ENCODE peak calls at places on chromosomes 3 and 15, in eight cellular contexts. N is GOT3; R is activated gamma-delta T cell; P is amniotic stem cell; Z is NCI-H345; D is activated CD4-positive, alpha-beta T cell treated with anti-CD3 and anti-CD28 coated beads, Interleukin-2, amount 50 U/mL, for 48 hours; J is cardiac fibroblast; W is retina. K is an unnamed sample.

GRCh38 chr3:187264051-187264450 is 27.5 kb downstream of the MASP1 start:
- DNase-seq in N (no peak), R (no peak), P (peak; percentile 44), Z (no peak), D (no peak), J (peak; percentile 81), W (no peak), K (no peak)

GRCh38 chr15:78034495-78035191 is 42.9 kb downstream of the TBC1D2B start:
- DNase-seq in N (no peak), R (peak; percentile 21), P (no peak), Z (no peak), D (peak; percentile 89), J (peak; percentile 22), W (no peak), K (no peak)

GRCh38 chr3:64321747-64322146 is 96.5 kb upstream of the PRICKLE2 start:
- DNase-seq in N (no peak), R (no peak), P (peak; percentile 70), Z (no peak), D (no peak), J (peak; percentile 82), W (no peak), K (no peak)

GRCh38 chr3:148758303-148758884 is 60.7 kb downstream of the AGTR1 start:
- DNase-seq in N (no peak), R (no peak), P (no peak), Z (no peak), D (no peak), J (no peak), W (no peak), K (no peak)

GRCh38 chr3:23159929-23160328 is 43.2 kb upstream of the UBE2E2 start:
- DNase-seq in N (no peak), R (no peak), P (peak; percentile 94), Z (peak; percentile 10), D (no peak), J (peak; percentile 92), W (no peak), K (no peak)

GRCh38 chr3:150149651-150150051 is 179.0 kb upstream of the PFN2 start:
- DNase-seq in N (no peak), R (no peak), P (peak; percentile 69), Z (peak; percentile 63), D (no peak), J (peak; percentile 96), W (peak; percentile 55), K (no peak)

GRCh38 chr3:31289592-31289991 is 243.1 kb upstream of the STT3B start:
- DNase-seq in N (no peak), R (no peak), P (no peak), Z (no peak), D (no peak), J (no peak), W (no peak), K (no peak)

GRCh38 chr3:46059432-46059831 is 32.1 kb upstream of the XCR1 start:
- DNase-seq in N (no peak), R (no peak), P (no peak), Z (no peak), D (no peak), J (no peak), W (no peak), K (no peak)

GRCh38 chr3:141095546-141095937 is 44.4 kb downstream of the SPSB4 start:
- DNase-seq in N (no peak), R (no peak), P (no peak), Z (no peak), D (no peak), J (no peak), W (no peak), K (no peak)

GRCh38 chr3:117104792-117105191 is 395.2 kb downstream of the TUSC7 start:
- DNase-seq in N (no peak), R (no peak), P (no peak), Z (no peak), D (no peak), J (peak; percentile 20), W (no peak), K (no peak)

GRCh38 chr3:14806641-14807263 is 12.0 kb upstream of the FGD5 start:
- DNase-seq in N (no peak), R (no peak), P (no peak), Z (no peak), D (peak; percentile 11), J (peak; percentile 22), W (no peak), K (no peak)

GRCh38 chr3:48739617-48739954 is 22.6 kb upstream of the IP6K2 start:
- DNase-seq in N (no peak), R (no peak), P (no peak), Z (no peak), D (no peak), J (no peak), W (no peak), K (no peak)

GRCh38 chr3:128170866-128171516 is 17.7 kb downstream of the EEFSEC start:
- DNase-seq in N (peak; percentile 44), R (no peak), P (peak; percentile 35), Z (peak; percentile 26), D (no peak), J (peak; percentile 85), W (peak; percentile 69), K (no peak)

GRCh38 chr3:8506611-8507061 is 5.0 kb downstream of the LMCD1 start:
- DNase-seq in N (no peak), R (no peak), P (peak; percentile 51), Z (no peak), D (no peak), J (peak; percentile 63), W (no peak), K (no peak)

GRCh38 chr3:43995929-43996378 is 245.7 kb upstream of the TOPAZ1 start:
- DNase-seq in N (no peak), R (no peak), P (no peak), Z (no peak), D (peak; percentile 11), J (no peak), W (no peak), K (no peak)

GRCh38 chr15:45456212-45457106 is 66.1 kb downstream of the SLC30A4 start:
- DNase-seq in N (peak; percentile 43), R (peak; percentile 26), P (peak; percentile 97), Z (no peak), D (peak; percentile 78), J (peak; percentile 100), W (no peak), K (no peak)

GRCh38 chr3:183844606-183845005 is 19.2 kb upstream of the MAP6D1 start:
- DNase-seq in N (no peak), R (no peak), P (peak; percentile 74), Z (no peak), D (no peak), J (peak; percentile 79), W (no peak), K (no peak)

GRCh38 chr15:53962646-53963561 is 15.3 kb upstream of the UNC13C start:
- DNase-seq in N (no peak), R (no peak), P (no peak), Z (peak; percentile 22), D (peak; percentile 34), J (peak; percentile 33), W (peak; percentile 44), K (no peak)

GRCh38 chr15:98322551-98322950 is 325.8 kb upstream of the IGF1R start:
- DNase-seq in N (no peak), R (no peak), P (no peak), Z (peak; percentile 0), D (no peak), J (no peak), W (no peak), K (no peak)

GRCh38 chr3:42387802-42388651 is 22.4 kb downstream of the LYZL4 start:
- DNase-seq in N (no peak), R (no peak), P (no peak), Z (no peak), D (peak; percentile 46), J (peak; percentile 31), W (peak; percentile 47), K (no peak)

GRCh38 chr15:55407631-55407948 is 569 bp downstream of the CCPG1 start:
- DNase-seq in N (no peak), R (no peak), P (peak; percentile 16), Z (no peak), D (no peak), J (peak; percentile 49), W (no peak), K (no peak)

GRCh38 chr3:42376397-42376798 is 34.0 kb downstream of the LYZL4 start:
- DNase-seq in N (peak; percentile 24), R (no peak), P (no peak), Z (peak; percentile 85), D (peak; percentile 77), J (peak; percentile 83), W (no peak), K (no peak)

GRCh38 chr3:30729512-30729911 is 123.1 kb downstream of the TGFBR2 start:
- DNase-seq in N (no peak), R (no peak), P (no peak), Z (no peak), D (no peak), J (no peak), W (no peak), K (no peak)

GRCh38 chr3:50203113-50203852 is 1.8 kb upstream of the SLC38A3 start:
- DNase-seq in N (no peak), R (no peak), P (no peak), Z (no peak), D (no peak), J (no peak), W (no peak), K (no peak)

GRCh38 chr3:9916734-9917680 is at the start of gene IL17RC:
- DNase-seq in N (no peak), R (no peak), P (peak; percentile 72), Z (peak; percentile 82), D (peak; percentile 53), J (peak; percentile 96), W (peak; percentile 72), K (no peak)

GRCh38 chr15:58724471-58724870 is 25.0 kb downstream of the ADAM10 start:
- DNase-seq in N (no peak), R (no peak), P (no peak), Z (peak; percentile 2), D (no peak), J (peak; percentile 70), W (no peak), K (no peak)

GRCh38 chr3:13069495-13069894 is 3.7 kb downstream of the IQSEC1 start:
- DNase-seq in N (no peak), R (no peak), P (no peak), Z (peak; percentile 15), D (peak; percentile 59), J (no peak), W (no peak), K (no peak)

GRCh38 chr3:13495921-13496723 is 16.0 kb downstream of the HDAC11 start:
- DNase-seq in N (no peak), R (no peak), P (peak; percentile 77), Z (peak; percentile 43), D (peak; percentile 78), J (peak; percentile 84), W (peak; percentile 84), K (no peak)

GRCh38 chr3:129645291-129645690 is 38.8 kb upstream of the PLXND1 start:
- DNase-seq in N (no peak), R (no peak), P (no peak), Z (no peak), D (no peak), J (no peak), W (no peak), K (no peak)

GRCh38 chr15:87902772-87903388 is 353.7 kb downstream of the NTRK3 start:
- DNase-seq in N (no peak), R (no peak), P (no peak), Z (no peak), D (no peak), J (peak; percentile 12), W (no peak), K (no peak)

GRCh38 chr3:151561878-151562277 is 101.0 kb upstream of the IGSF10 start:
- DNase-seq in N (no peak), R (no peak), P (no peak), Z (no peak), D (no peak), J (peak; percentile 41), W (no peak), K (no peak)

GRCh38 chr3:195106418-195106906 is 164.5 kb downstream of the XXYLT1 start:
- DNase-seq in N (no peak), R (peak; percentile 35), P (peak; percentile 21), Z (peak; percentile 62), D (peak; percentile 66), J (peak; percentile 71), W (peak; percentile 88), K (no peak)

GRCh38 chr3:53765753-53766152 is 80.5 kb downstream of the CHDH start:
- DNase-seq in N (no peak), R (no peak), P (no peak), Z (no peak), D (no peak), J (no peak), W (no peak), K (no peak)

GRCh38 chr3:48999085-48999858 is 7.9 kb upstream of the WDR6 start:
- DNase-seq in N (no peak), R (no peak), P (no peak), Z (peak; percentile 62), D (no peak), J (no peak), W (no peak), K (no peak)

K was measured in NCI-H2081 treated with DMSO at 0.1 percent for 48 hours.